ENCODE peak calls at places on chromosomes 13 and 19, in five cellular contexts. One of them, this sample, is unnamed.

GRCh38 chr19:4557186-4557970 is 2.1 kb downstream of the SEMA6B start:
- DNase-seq in CD4-positive, alpha-beta T cell: no peak
- DNase-seq in fibroblast of the conjunctiva: no peak
- DNase-seq in cardiac fibroblast: no peak
- DNase-seq in small intestine: no peak
- DNase-seq in this sample: no peak

GRCh38 chr19:45577111-45577905 is 7.3 kb downstream of the OPA3 start:
- DNase-seq in CD4-positive, alpha-beta T cell: no peak
- DNase-seq in fibroblast of the conjunctiva: peak
- DNase-seq in cardiac fibroblast: peak
- DNase-seq in small intestine: peak
- DNase-seq in this sample: peak

GRCh38 chr19:38149597-38149996 is 74.4 kb downstream of the DPF1 start:
- DNase-seq in CD4-positive, alpha-beta T cell: no peak
- DNase-seq in fibroblast of the conjunctiva: no peak
- DNase-seq in cardiac fibroblast: no peak
- DNase-seq in small intestine: no peak
- DNase-seq in this sample: no peak

GRCh38 chr13:93727301-93728141 is 500.9 kb downstream of the GPC6 start:
- DNase-seq in CD4-positive, alpha-beta T cell: no peak
- DNase-seq in fibroblast of the conjunctiva: no peak
- DNase-seq in cardiac fibroblast: no peak
- DNase-seq in small intestine: no peak
- DNase-seq in this sample: no peak

GRCh38 chr19:38506723-38507550 is 73.4 kb downstream of the RYR1 start:
- DNase-seq in CD4-positive, alpha-beta T cell: peak
- DNase-seq in fibroblast of the conjunctiva: no peak
- DNase-seq in cardiac fibroblast: peak
- DNase-seq in small intestine: peak
- DNase-seq in this sample: peak

GRCh38 chr13:113448545-113448884 is 4.8 kb downstream of the ADPRHL1 start:
- DNase-seq in CD4-positive, alpha-beta T cell: no peak
- DNase-seq in fibroblast of the conjunctiva: no peak
- DNase-seq in cardiac fibroblast: no peak
- DNase-seq in small intestine: peak
- DNase-seq in this sample: peak

GRCh38 chr13:38418286-38418685 is 68.6 kb downstream of the UFM1 start:
- DNase-seq in CD4-positive, alpha-beta T cell: no peak
- DNase-seq in fibroblast of the conjunctiva: no peak
- DNase-seq in cardiac fibroblast: peak
- DNase-seq in small intestine: no peak
- DNase-seq in this sample: no peak

GRCh38 chr19:38411041-38411712 is 8.3 kb downstream of the FAM98C start:
- DNase-seq in CD4-positive, alpha-beta T cell: no peak
- DNase-seq in fibroblast of the conjunctiva: no peak
- DNase-seq in cardiac fibroblast: no peak
- DNase-seq in small intestine: no peak
- DNase-seq in this sample: no peak

GRCh38 chr13:68176486-68176885 is 946.4 kb upstream of the PCDH9 start:
- DNase-seq in CD4-positive, alpha-beta T cell: no peak
- DNase-seq in fibroblast of the conjunctiva: peak
- DNase-seq in cardiac fibroblast: peak
- DNase-seq in small intestine: no peak
- DNase-seq in this sample: no peak

GRCh38 chr19:15293751-15294505 is 38.4 kb downstream of the BRD4 start:
- DNase-seq in CD4-positive, alpha-beta T cell: no peak
- DNase-seq in fibroblast of the conjunctiva: no peak
- DNase-seq in cardiac fibroblast: peak
- DNase-seq in small intestine: no peak
- DNase-seq in this sample: no peak

GRCh38 chr13:62931901-62932883 is 1516.5 kb upstream of the PCDH20 start:
- DNase-seq in CD4-positive, alpha-beta T cell: no peak
- DNase-seq in fibroblast of the conjunctiva: no peak
- DNase-seq in cardiac fibroblast: peak
- DNase-seq in small intestine: no peak
- DNase-seq in this sample: no peak